ENCODE peak calls at places on chromosomes 2 and 18, in four cellular contexts. Q is H1, Z is HepG2, B is GM12878. C is an unnamed sample. For H3K4me1, the result is how much of the 10 kb centered on the place peaks cover.

GRCh38 chr2:101517753-101518152 is 42.8 kb upstream of the RFX8 start:
- DNase-seq in Z (peak), B (no peak), Q (no peak), C (peak)

GRCh38 chr2:66915237-66915636 is 480.3 kb downstream of the MEIS1 start:
- DNase-seq in Q (no peak), Z (no peak), B (no peak), C (no peak)

GRCh38 chr2:10161961-10162441 is 39.5 kb downstream of the RRM2 start:
- DNase-seq in Z (no peak), B (no peak), Q (no peak), C (no peak)

GRCh38 chr2:33011941-33012340 is 65.2 kb downstream of the LTBP1 start:
- DNase-seq in B (no peak), Z (no peak), Q (no peak), C (no peak)

GRCh38 chr2:174699993-174700766 is 64.1 kb downstream of the CHRNA1 start:
- DNase-seq in Q (no peak), B (no peak), Z (peak), C (no peak)

GRCh38 chr2:31475692-31476091 is 61.1 kb upstream of the XDH start:
- DNase-seq in B (no peak), Z (no peak), Q (no peak), C (no peak)

GRCh38 chr2:219358170-219359075 is 25.9 kb upstream of the RESP18 start:
- DNase-seq in B (no peak), Q (no peak), Z (no peak), C (no peak)

GRCh38 chr2:101956465-101957030 is 35.2 kb upstream of the IL1R2 start:
- DNase-seq in B (no peak), Z (no peak), Q (no peak), C (no peak)

GRCh38 chr2:176991421-176991820 is 221.2 kb upstream of the HNRNPA3 start:
- DNase-seq in Z (no peak), Q (no peak), B (no peak), C (no peak)

GRCh38 chr2:170276926-170277571 is 99.1 kb downstream of the MYO3B start:
- DNase-seq in Q (no peak), Z (no peak), B (no peak), C (peak)

GRCh38 chr18:56945171-56945863 is 201.6 kb upstream of the BOD1L2 start:
- DNase-seq in B (no peak), Q (no peak), Z (no peak), C (no peak)

GRCh38 chr18:22556271-22556990 is 138.7 kb upstream of the CTAGE1 start:
- DNase-seq in Q (no peak), B (no peak), Z (no peak), C (no peak)

GRCh38 chr18:70037453-70038061 is 89.9 kb upstream of the CD226 start:
- DNase-seq in B (no peak), Z (no peak), Q (no peak), C (no peak)

GRCh38 chr2:209523778-209524362 is 100.0 kb downstream of the MAP2 start:
- DNase-seq in B (no peak), Q (no peak), Z (no peak), C (no peak)

DNA sequence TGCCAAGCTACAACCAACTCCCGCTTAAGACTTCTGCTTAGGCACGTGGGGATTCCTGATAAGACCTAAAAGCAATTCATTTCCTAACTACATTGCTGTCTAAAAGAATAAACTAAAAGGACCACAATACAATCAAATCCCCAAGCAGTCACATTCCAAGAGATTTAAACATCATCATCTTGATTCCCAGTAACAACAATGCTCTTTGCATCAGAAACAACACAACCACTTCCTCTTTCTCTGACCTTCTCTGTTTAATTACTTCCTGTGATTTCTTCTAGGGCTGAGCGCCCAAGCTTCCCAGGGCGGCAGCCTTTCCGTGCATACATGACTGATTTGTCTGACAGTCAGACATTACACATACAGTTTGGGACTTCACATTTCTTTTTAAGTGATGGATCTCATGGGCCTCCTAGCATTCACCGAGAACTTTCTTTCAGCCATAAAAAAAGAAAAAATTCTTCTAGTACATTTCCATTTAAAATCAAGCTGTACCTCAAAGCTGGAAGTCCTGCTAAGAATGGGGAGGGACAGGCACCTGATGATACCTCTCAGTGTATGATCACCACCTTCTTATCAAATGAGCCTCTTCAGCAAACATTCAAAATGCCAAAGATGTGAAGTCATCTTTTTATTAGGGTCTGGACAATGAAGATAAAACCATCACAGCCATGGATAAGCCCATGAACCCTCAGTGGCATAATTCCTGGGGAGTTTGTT is 11.5 kb downstream of the SPRED2 start:
- DNase-seq in Q (no peak), Z (no peak), B (no peak), C (no peak)
- TF ChIP-seq SUZ12 in Q (no peak), Z (no peak), B (no peak), C (no peak)

GRCh38 chr18:46627136-46627535 is 29.9 kb downstream of the LOXHD1 start:
- DNase-seq in B (no peak), Z (no peak), Q (no peak), C (no peak)
- TF ChIP-seq ZNF274 in B (no peak), Z (no peak), Q (no peak), C (no peak)

GRCh38 chr18:31205273-31205672 is 42.6 kb upstream of the DSC1 start:
- DNase-seq in Q (no peak), B (no peak), Z (peak), C (no peak)
- H3K4me1 ChIP-seq in Q (under half), B (under half), Z (half or more), C (under half)

GRCh38 chr2:46227674-46228289 is 69.4 kb upstream of the EPAS1 start:
- DNase-seq in Q (no peak), Z (no peak), B (no peak), C (no peak)

GRCh38 chr2:46230115-46230571 is 67.1 kb upstream of the EPAS1 start:
- DNase-seq in Z (peak), B (peak), Q (peak), C (peak)

GRCh38 chr2:46230677-46231425 is 66.4 kb upstream of the EPAS1 start:
- DNase-seq in B (no peak), Q (no peak), Z (no peak), C (no peak)

GRCh38 chr2:46231721-46232120 is 65.5 kb upstream of the EPAS1 start:
- DNase-seq in B (no peak), Z (no peak), Q (no peak), C (no peak)

GRCh38 chr2:46229134-46230063 is 67.8 kb upstream of the EPAS1 start:
- DNase-seq in Q (peak), Z (peak), B (peak), C (peak)
- TF ChIP-seq SUZ12 in Q (no peak), Z (no peak), B (no peak), C (no peak)

DNA sequence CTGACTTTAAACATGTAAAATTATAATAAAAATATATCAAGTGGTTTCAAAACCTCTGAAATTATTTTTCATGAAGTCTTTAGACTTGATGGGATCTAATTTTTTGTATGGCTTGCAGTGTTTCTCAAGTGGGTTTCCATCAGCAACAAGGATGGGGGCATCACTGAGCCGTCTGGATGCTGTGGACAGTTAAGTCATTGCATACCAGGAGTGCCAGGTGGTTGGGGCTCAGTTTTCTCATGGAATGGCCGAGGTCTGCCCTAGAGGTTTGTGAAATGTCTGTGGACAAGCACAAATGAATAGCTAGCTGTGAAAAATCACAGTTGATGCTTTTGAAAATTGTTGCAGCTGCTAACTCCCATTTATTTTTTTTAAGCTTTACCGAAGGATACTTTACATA is 1.7 kb downstream of the PRELID3A start:
- DNase-seq in Z (no peak), B (no peak), Q (no peak), C (no peak)
- TF ChIP-seq ZNF274 in Z (no peak), B (no peak), Q (no peak), C (no peak)

GRCh38 chr2:120791961-120792295 is 56.3 kb downstream of the GLI2 start:
- DNase-seq in Z (no peak), Q (no peak), B (no peak), C (no peak)
- H3K4me1 ChIP-seq in Z (under half), Q (under half), B (under half), C (under half)

DNA sequence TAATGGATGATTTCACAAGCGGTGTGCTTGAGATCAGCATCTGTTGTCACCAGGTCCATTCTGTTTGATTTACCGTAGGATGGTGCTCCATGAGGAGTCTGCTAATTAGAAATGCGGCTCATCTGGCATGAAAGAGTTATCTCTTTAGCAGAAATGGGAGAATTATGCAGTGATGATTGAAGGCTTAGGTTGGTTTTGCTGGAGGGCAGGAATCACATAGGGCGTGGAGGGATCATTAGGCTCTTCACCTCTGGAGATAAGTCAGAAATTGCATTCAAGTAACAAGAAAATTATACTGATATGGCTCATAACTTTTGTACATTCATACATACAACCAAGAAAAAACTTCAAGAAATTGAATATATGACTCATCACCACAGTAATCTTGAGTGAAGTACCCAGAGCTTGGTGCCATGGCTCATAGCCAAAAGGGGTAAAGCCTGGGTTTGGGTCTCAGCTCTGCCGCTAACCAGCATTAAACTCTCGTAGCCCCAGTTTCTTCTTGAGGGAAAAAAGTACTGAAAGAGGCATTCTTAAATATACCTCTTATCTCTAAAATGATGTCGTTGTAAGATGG is 41.5 kb downstream of the CRIM1 start:
- DNase-seq in Z (no peak), B (no peak), Q (no peak), C (no peak)
- TF ChIP-seq SUZ12 in Z (no peak), B (no peak), Q (no peak), C (no peak)

GRCh38 chr2:110870545-110870944 is 138.2 kb downstream of the ACOXL start:
- DNase-seq in Z (no peak), B (no peak), Q (no peak), C (no peak)

GRCh38 chr2:110867078-110867477 is 134.7 kb downstream of the ACOXL start:
- DNase-seq in Q (no peak), B (no peak), Z (no peak), C (no peak)

GRCh38 chr2:110871637-110872036 is 139.3 kb downstream of the ACOXL start:
- DNase-seq in B (no peak), Z (no peak), Q (no peak), C (no peak)

GRCh38 chr2:110868971-110869370 is 136.6 kb downstream of the ACOXL start:
- DNase-seq in Z (no peak), Q (no peak), B (no peak), C (no peak)

DNA sequence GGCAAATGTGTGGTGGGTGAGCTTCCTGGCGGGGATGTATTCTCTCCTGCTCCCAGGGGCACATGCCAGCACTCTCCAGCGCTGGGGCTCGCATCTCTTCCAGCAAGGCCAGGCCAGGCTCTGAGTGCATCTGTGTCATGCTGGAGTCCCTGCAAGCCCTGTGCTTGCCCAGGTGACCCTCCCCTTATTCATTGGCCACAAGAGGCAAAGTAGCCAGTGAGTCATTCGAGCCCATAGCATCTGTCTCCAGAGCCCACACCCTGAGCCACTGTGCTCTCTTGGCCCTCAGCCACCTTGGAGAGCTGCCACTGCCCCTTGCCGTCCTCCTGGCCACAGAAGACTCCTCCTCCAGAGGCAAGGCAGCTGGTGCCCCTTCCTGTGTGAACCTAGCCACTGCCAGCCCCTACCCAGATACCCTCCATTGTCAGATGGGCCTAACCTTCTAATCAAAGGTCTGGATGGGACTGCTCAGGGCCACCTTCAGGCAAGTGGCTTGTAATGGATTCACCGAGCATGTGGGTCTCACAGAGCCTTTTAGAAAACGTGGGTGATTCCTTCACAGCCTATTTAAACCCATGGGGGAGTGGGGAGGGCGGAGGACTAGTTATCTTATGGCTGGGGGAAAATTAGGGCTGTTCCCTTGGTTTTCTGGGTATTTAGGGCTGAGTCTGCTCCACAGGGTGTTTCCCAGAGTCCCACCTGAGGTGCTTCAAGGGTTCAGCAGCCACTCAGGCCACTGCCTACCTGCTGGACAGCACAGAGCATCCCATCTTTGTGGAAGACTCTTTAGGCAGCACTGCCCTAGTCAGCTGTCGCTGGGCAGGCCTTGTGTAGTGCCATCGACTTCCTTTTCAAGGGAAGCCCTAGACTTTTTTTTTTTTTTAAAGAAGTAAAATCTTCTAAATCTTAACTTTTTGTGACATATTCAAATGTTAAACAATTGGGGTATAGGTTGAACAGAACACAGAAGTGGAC is 137.4 kb downstream of the ACOXL start:
- DNase-seq in Q (no peak), B (no peak), Z (no peak), C (no peak)
- TF ChIP-seq ZNF274 in Q (no peak), B (no peak), Z (no peak), C (no peak)

GRCh38 chr2:20625491-20625919 is 25.4 kb downstream of the HS1BP3 start:
- DNase-seq in Q (no peak), B (no peak), Z (no peak), C (no peak)
- H3K4me1 ChIP-seq in Q (under half), B (under half), Z (under half), C (under half)